ENCODE peak calls at places on chromosomes 5 and 9, in four cellular contexts. One of them, this sample, is unnamed.

GRCh38 chr5:125401724-125402622 is 655.5 kb upstream of the ZNF608 start:
- DNase-seq in uterus: no peak
- DNase-seq in GM23338: no peak
- DNase-seq in astrocyte: no peak
- DNase-seq in this sample: no peak

GRCh38 chr5:170451764-170452365 is 52.0 kb upstream of the KCNIP1 start:
- DNase-seq in astrocyte: peak; percentile 62
- DNase-seq in GM23338: no peak
- DNase-seq in uterus: no peak
- DNase-seq in this sample: no peak

GRCh38 chr5:136025900-136026299 is 2.9 kb upstream of the TGFBI start:
- DNase-seq in astrocyte: no peak
- DNase-seq in uterus: peak; percentile 76
- DNase-seq in GM23338: no peak
- DNase-seq in this sample: peak; percentile 55

GRCh38 chr5:76958976-76959767 is 6.3 kb downstream of the CRHBP start:
- DNase-seq in astrocyte: peak; percentile 94
- DNase-seq in uterus: no peak
- DNase-seq in GM23338: peak; percentile 8
- DNase-seq in this sample: no peak

GRCh38 chr9:82170079-82170662 is 181.6 kb downstream of the SPATA31D1 start:
- DNase-seq in astrocyte: no peak
- DNase-seq in uterus: no peak
- DNase-seq in GM23338: peak; percentile 17
- DNase-seq in this sample: no peak

GRCh38 chr5:179118756-179119414 is 58.7 kb downstream of the ZNF354C start:
- DNase-seq in astrocyte: no peak
- DNase-seq in uterus: no peak
- DNase-seq in GM23338: no peak
- DNase-seq in this sample: no peak

GRCh38 chr9:95111716-95112115 is 205.8 kb downstream of the FANCC start:
- DNase-seq in GM23338: no peak
- DNase-seq in uterus: no peak
- DNase-seq in astrocyte: no peak
- DNase-seq in this sample: no peak

GRCh38 chr5:94422819-94423218 is 195.6 kb downstream of the KIAA0825 start:
- DNase-seq in astrocyte: peak; percentile 81
- DNase-seq in GM23338: peak; percentile 14
- DNase-seq in uterus: no peak
- DNase-seq in this sample: no peak

GRCh38 chr9:121779381-121780117 is 128.1 kb downstream of the DAB2IP start:
- DNase-seq in uterus: peak; percentile 79
- DNase-seq in GM23338: no peak
- DNase-seq in astrocyte: no peak
- DNase-seq in this sample: no peak

GRCh38 chr5:138032028-138032571 is 779 bp downstream of the FAM13B start:
- DNase-seq in GM23338: peak; percentile 83
- DNase-seq in uterus: peak; percentile 51
- DNase-seq in astrocyte: peak; percentile 41
- DNase-seq in this sample: peak; percentile 79

GRCh38 chr9:18037981-18038380 is 436.0 kb upstream of the ADAMTSL1 start:
- DNase-seq in astrocyte: no peak
- DNase-seq in GM23338: no peak
- DNase-seq in uterus: no peak
- DNase-seq in this sample: no peak

GRCh38 chr9:5736563-5737346 is 96.2 kb downstream of the ERMP1 start:
- DNase-seq in uterus: no peak
- DNase-seq in astrocyte: no peak
- DNase-seq in GM23338: no peak
- DNase-seq in this sample: no peak

GRCh38 chr5:15702102-15702501 is 202.1 kb downstream of the FBXL7 start:
- DNase-seq in GM23338: peak; percentile 33
- DNase-seq in uterus: no peak
- DNase-seq in astrocyte: peak; percentile 70
- DNase-seq in this sample: no peak

GRCh38 chr9:14186096-14186495 is 127.8 kb downstream of the NFIB start:
- DNase-seq in uterus: no peak
- DNase-seq in astrocyte: no peak
- DNase-seq in GM23338: no peak
- DNase-seq in this sample: no peak

GRCh38 chr5:160439205-160439600 is 17.5 kb downstream of the PTTG1 start:
- DNase-seq in astrocyte: no peak
- DNase-seq in GM23338: peak; percentile 91
- DNase-seq in uterus: peak; percentile 77
- DNase-seq in this sample: peak; percentile 81

GRCh38 chr9:116101516-116101915 is 52.1 kb upstream of the PAPPA start:
- DNase-seq in uterus: no peak
- DNase-seq in astrocyte: peak; percentile 77
- DNase-seq in GM23338: no peak
- DNase-seq in this sample: no peak

GRCh38 chr9:123484130-123484529 is 128.1 kb downstream of the CRB2 start:
- DNase-seq in GM23338: no peak
- DNase-seq in astrocyte: no peak
- DNase-seq in uterus: no peak
- DNase-seq in this sample: no peak

GRCh38 chr9:2495221-2496005 is 126.2 kb upstream of the VLDLR start:
- DNase-seq in GM23338: no peak
- DNase-seq in astrocyte: peak; percentile 43
- DNase-seq in uterus: no peak
- DNase-seq in this sample: no peak

GRCh38 chr5:87268970-87269377 is 1.3 kb downstream of the RASA1 start:
- DNase-seq in uterus: no peak
- DNase-seq in astrocyte: peak; percentile 6
- DNase-seq in GM23338: no peak
- DNase-seq in this sample: no peak

GRCh38 chr9:17987174-17987573 is 408.3 kb downstream of the SH3GL2 start:
- DNase-seq in GM23338: no peak
- DNase-seq in astrocyte: no peak
- DNase-seq in uterus: no peak
- DNase-seq in this sample: no peak

GRCh38 chr5:64457846-64458245 is 48.0 kb upstream of the RGS7BP start:
- DNase-seq in uterus: no peak
- DNase-seq in GM23338: no peak
- DNase-seq in astrocyte: no peak
- DNase-seq in this sample: no peak

GRCh38 chr5:112418412-112419049 is 546 bp downstream of the EPB41L4A start:
- DNase-seq in uterus: no peak
- DNase-seq in astrocyte: no peak
- DNase-seq in GM23338: peak; percentile 15
- DNase-seq in this sample: peak; percentile 18

GRCh38 chr9:114465906-114466900 is 39.1 kb downstream of the WHRN start:
- DNase-seq in astrocyte: no peak
- DNase-seq in uterus: no peak
- DNase-seq in GM23338: no peak
- DNase-seq in this sample: no peak

GRCh38 chr5:119745976-119746375 is 116.6 kb downstream of the FAM170A start:
- DNase-seq in GM23338: no peak
- DNase-seq in uterus: no peak
- DNase-seq in astrocyte: no peak
- DNase-seq in this sample: no peak

GRCh38 chr9:91253488-91253887 is 108.2 kb downstream of the AUH start:
- DNase-seq in uterus: no peak
- DNase-seq in GM23338: peak; percentile 41
- DNase-seq in astrocyte: no peak
- DNase-seq in this sample: no peak

GRCh38 chr5:16034640-16035039 is 145.0 kb downstream of the MARCHF11 start:
- DNase-seq in GM23338: no peak
- DNase-seq in astrocyte: no peak
- DNase-seq in uterus: no peak
- DNase-seq in this sample: no peak

GRCh38 chr5:131720714-131721113 is 76.1 kb downstream of the FNIP1 start:
- DNase-seq in uterus: no peak
- DNase-seq in astrocyte: peak; percentile 20
- DNase-seq in GM23338: no peak
- DNase-seq in this sample: no peak

GRCh38 chr9:91711755-91712591 is 238.1 kb downstream of the ROR2 start:
- DNase-seq in GM23338: no peak
- DNase-seq in uterus: no peak
- DNase-seq in astrocyte: peak; percentile 74
- DNase-seq in this sample: no peak

GRCh38 chr9:116939161-116939560 is 252.1 kb downstream of the TRIM32 start:
- DNase-seq in astrocyte: no peak
- DNase-seq in GM23338: no peak
- DNase-seq in uterus: no peak
- DNase-seq in this sample: no peak

GRCh38 chr9:134929560-134930158 is 11.9 kb upstream of the FCN1 start:
- DNase-seq in GM23338: no peak
- DNase-seq in uterus: no peak
- DNase-seq in astrocyte: no peak
- DNase-seq in this sample: no peak
- H3K4me1 ChIP-seq in GM23338: no peaks in the 10 kb centered on the region
- H3K4me1 ChIP-seq in uterus: no peaks in the 10 kb centered on the region
- H3K4me1 ChIP-seq in astrocyte: no peaks in the 10 kb centered on the region
- H3K4me1 ChIP-seq in this sample: peaks cover 6% of the 10 kb centered on the region

GRCh38 chr5:169165052-169165451 is 135.9 kb downstream of the SLIT3 start:
- DNase-seq in astrocyte: no peak
- DNase-seq in GM23338: no peak
- DNase-seq in uterus: no peak
- DNase-seq in this sample: no peak
- H3K27ac ChIP-seq in astrocyte: peak overlapping the region; percentile 59
- H3K27ac ChIP-seq in GM23338: no peak overlapping the region
- H3K27ac ChIP-seq in uterus: no peak overlapping the region
- H3K27ac ChIP-seq in this sample: no peak overlapping the region

DNA sequence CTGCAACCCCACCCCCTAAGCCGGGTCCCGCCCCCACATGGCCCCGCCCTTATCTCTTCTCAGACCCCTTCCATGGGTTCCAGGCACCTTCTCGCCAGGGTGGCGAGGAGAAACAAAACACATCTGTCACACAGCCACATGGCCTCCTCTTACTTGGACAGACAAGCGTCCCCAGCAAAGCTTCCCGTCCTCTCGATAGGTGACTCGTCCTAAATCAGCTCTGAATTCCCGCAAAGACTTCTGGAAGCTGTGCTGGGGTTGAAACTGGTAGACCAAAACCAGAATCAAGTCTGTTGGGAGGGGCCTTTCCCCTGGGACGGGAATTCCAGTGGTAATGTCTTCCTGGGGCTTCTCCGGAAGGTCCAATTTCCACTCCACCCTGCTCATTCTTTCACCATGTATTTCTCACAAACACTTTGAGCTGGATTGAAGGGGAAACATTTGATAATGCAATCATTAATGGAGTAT is 413 bp upstream of the CTNNAL1 start:
- DNase-seq in uterus: no peak
- DNase-seq in astrocyte: peak; percentile 63
- DNase-seq in GM23338: no peak
- DNase-seq in this sample: no peak
- H3K4me1 ChIP-seq in uterus: no peaks in the 10 kb centered on the region
- H3K4me1 ChIP-seq in astrocyte: peaks cover 28% of the 10 kb centered on the region
- H3K4me1 ChIP-seq in GM23338: peaks cover 23% of the 10 kb centered on the region
- H3K4me1 ChIP-seq in this sample: peaks cover 16% of the 10 kb centered on the region

DNA sequence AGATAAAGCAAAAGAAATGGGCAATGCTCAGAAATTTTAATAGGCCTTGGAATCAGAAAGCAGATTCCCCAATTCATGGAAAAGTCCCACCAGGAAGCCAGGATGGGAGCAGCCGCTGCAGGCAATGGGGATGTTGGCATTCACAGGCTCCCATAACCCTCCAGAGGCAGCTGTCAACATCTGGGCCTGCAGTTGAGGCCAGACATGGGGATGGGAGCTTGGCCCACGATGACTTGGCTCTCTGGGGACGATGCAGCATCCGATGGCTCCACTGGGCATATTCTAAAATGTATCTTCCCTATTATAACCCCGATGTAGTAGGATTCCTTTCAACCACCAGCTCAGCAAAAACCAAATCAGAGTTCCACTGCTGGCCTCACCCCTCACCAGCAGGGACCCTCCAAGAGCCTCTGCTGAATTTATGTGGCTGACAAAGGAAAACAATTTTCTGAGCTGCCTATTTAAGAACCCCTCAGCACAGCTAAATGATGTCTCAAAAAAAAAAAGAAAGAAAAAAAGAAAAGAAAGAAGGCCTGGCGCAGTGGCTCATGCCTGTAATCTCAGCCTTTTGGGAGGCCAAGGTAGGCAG is 7.1 kb downstream of the SPRY4 start:
- DNase-seq in astrocyte: no peak
- DNase-seq in uterus: no peak
- DNase-seq in GM23338: no peak
- DNase-seq in this sample: no peak
- H3K27ac ChIP-seq in astrocyte: no peak overlapping the region
- H3K27ac ChIP-seq in uterus: no peak overlapping the region
- H3K27ac ChIP-seq in GM23338: peak overlapping the region; percentile 57
- H3K27ac ChIP-seq in this sample: peak overlapping the region; percentile 94

GRCh38 chr5:80250801-80251200 is 5.0 kb downstream of the SERINC5 start:
- DNase-seq in astrocyte: no peak
- DNase-seq in GM23338: no peak
- DNase-seq in uterus: no peak
- DNase-seq in this sample: no peak

GRCh38 chr5:80248378-80248777 is 7.5 kb downstream of the SERINC5 start:
- DNase-seq in uterus: no peak
- DNase-seq in GM23338: no peak
- DNase-seq in astrocyte: no peak
- DNase-seq in this sample: no peak

GRCh38 chr5:80249876-80250275 is 6.0 kb downstream of the SERINC5 start:
- DNase-seq in GM23338: peak; percentile 45
- DNase-seq in astrocyte: no peak
- DNase-seq in uterus: no peak
- DNase-seq in this sample: no peak

GRCh38 chr5:80254767-80255424 is 952 bp downstream of the SERINC5 start:
- DNase-seq in astrocyte: peak; percentile 57
- DNase-seq in GM23338: no peak
- DNase-seq in uterus: no peak
- DNase-seq in this sample: no peak

GRCh38 chr5:80251636-80252035 is 4.2 kb downstream of the SERINC5 start:
- DNase-seq in GM23338: no peak
- DNase-seq in astrocyte: no peak
- DNase-seq in uterus: no peak
- DNase-seq in this sample: peak; percentile 61
- H3K4me1 ChIP-seq in GM23338: peaks cover 73% of the 10 kb centered on the region
- H3K4me1 ChIP-seq in astrocyte: peaks cover 45% of the 10 kb centered on the region
- H3K4me1 ChIP-seq in uterus: peaks cover 4% of the 10 kb centered on the region
- H3K4me1 ChIP-seq in this sample: peaks cover 3% of the 10 kb centered on the region